ENCODE peak calls at places on chromosomes 4 and X, in five cellular contexts. V, H, T, Q and D are unnamed samples.

GRCh38 chr4:82500106-82500738 is 61.6 kb downstream of the TMEM150C start:
- DNase-seq in V (no peak), Q (no peak), T (peak), H (no peak), D (no peak)

GRCh38 chr4:40990202-40990898 is 224.0 kb downstream of the APBB2 start:
- DNase-seq in Q (no peak), T (peak), V (no peak), H (no peak), D (no peak)

GRCh38 chr4:138707746-138708145 is 307.8 kb upstream of the NOCT start:
- DNase-seq in V (no peak), T (peak), H (no peak), Q (no peak), D (no peak)

GRCh38 chr4:108926058-108926457 is 163.2 kb upstream of the ETNPPL start:
- DNase-seq in V (no peak), H (no peak), T (peak), Q (no peak), D (no peak)

GRCh38 chr4:91092398-91092955 is 965.3 kb downstream of the CCSER1 start:
- DNase-seq in V (peak), T (no peak), Q (no peak), H (no peak), D (no peak)

GRCh38 chrX:24603191-24603590 is 44.0 kb downstream of the PCYT1B start:
- DNase-seq in Q (no peak), H (no peak), T (no peak), V (peak), D (no peak)

GRCh38 chr4:182831376-182831775 is 85.8 kb downstream of the DCTD start:
- DNase-seq in H (no peak), Q (no peak), V (no peak), T (no peak), D (no peak)

GRCh38 chr4:18398661-18399060 is 377.1 kb upstream of the LCORL start:
- DNase-seq in T (no peak), V (peak), Q (no peak), H (peak), D (no peak)

GRCh38 chr4:182062936-182063335 is 180.3 kb upstream of the TENM3 start:
- DNase-seq in V (no peak), T (peak), Q (no peak), H (no peak), D (no peak)

GRCh38 chr4:68180858-68181531 is 51.3 kb upstream of the TMPRSS11F start:
- DNase-seq in H (no peak), V (no peak), Q (no peak), T (no peak), D (no peak)

GRCh38 chr4:105106416-105106815 is 40.3 kb upstream of the TET2 start:
- DNase-seq in Q (no peak), H (no peak), T (no peak), V (no peak), D (no peak)

GRCh38 chr4:60403986-60404385 is 796.1 kb upstream of the ADGRL3 start:
- DNase-seq in T (no peak), Q (no peak), V (no peak), H (no peak), D (peak)

DNA sequence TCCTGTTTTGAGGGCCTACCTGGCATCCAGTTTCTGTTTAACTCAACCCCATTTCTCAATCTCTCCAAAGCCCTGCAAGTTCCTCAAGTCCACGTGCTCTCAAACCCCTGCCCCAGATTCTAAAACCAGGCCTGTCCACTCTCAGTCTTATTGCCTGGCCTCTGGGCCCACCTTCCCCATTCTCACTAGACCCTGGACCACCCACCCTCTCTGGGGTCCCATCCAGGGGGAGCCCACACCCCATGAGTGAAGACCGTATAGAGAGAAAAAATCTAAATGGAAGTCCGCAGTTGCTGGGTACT is 58.3 kb downstream of the TLR10 start:
- DNase-seq in V (no peak), H (no peak), T (no peak), Q (no peak), D (no peak)
- H2AK5ac ChIP-seq in V (no peak), H (no peak), T (no peak), Q (no peak), D (no peak)

GRCh38 chrX:136168929-136169735 is 21.8 kb downstream of the FHL1 start:
- DNase-seq in H (peak), T (peak), V (peak), Q (peak), D (peak)

GRCh38 chrX:136171420-136171819 is 24.1 kb downstream of the FHL1 start:
- DNase-seq in V (no peak), Q (no peak), T (no peak), H (no peak), D (peak)

GRCh38 chrX:136166221-136166855 is 19.0 kb downstream of the FHL1 start:
- DNase-seq in V (peak), Q (no peak), T (peak), H (no peak), D (peak)

DNA sequence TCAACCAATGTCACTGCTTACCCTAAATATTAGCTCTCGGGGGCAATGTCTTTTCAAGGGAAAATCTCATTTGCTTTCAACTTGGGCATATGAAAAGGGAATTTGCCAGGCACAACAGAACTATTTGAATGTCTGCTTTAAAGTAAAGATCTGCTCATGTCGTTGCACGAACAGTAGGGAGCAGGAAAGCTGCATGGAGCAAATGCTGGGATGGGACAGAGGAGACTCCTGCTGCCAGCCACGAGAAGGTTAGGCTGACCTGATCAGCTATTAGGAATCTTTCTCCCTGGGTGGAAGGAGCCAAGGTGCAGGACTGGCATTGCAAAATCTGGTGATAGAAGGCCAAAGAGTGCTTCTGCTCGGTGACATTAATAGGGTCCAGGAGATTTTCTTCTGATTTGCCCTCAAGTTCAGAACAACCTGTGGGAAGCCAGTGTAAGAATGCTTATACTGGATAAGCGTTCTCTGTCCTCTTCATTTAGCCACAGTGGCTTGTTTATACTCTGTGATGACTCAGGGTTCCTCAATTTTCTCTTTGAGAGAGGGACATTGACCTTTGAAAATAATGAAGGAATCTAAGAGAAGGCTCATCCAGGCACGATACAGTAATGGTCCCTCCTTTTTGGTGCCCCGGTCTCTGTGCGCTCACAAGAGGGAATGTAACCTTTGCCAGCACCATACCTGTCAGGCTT is 22.9 kb downstream of the FHL1 start:
- DNase-seq in Q (no peak), V (no peak), H (no peak), T (peak), D (peak)
- H2AK5ac ChIP-seq in Q (peak), V (no peak), H (no peak), T (peak), D (no peak)

GRCh38 chr4:140085924-140086323 is 68.1 kb downstream of the MAML3 start:
- DNase-seq in T (no peak), H (no peak), Q (no peak), V (no peak), D (no peak)
- H2AK5ac ChIP-seq in T (peak), H (no peak), Q (no peak), V (peak), D (no peak)

GRCh38 chr4:173242466-173243250 is 74.0 kb downstream of the GALNT7 start:
- DNase-seq in V (no peak), Q (no peak), T (no peak), H (no peak), D (no peak)
- H2AK5ac ChIP-seq in V (no peak), Q (no peak), T (peak), H (no peak), D (no peak)

DNA sequence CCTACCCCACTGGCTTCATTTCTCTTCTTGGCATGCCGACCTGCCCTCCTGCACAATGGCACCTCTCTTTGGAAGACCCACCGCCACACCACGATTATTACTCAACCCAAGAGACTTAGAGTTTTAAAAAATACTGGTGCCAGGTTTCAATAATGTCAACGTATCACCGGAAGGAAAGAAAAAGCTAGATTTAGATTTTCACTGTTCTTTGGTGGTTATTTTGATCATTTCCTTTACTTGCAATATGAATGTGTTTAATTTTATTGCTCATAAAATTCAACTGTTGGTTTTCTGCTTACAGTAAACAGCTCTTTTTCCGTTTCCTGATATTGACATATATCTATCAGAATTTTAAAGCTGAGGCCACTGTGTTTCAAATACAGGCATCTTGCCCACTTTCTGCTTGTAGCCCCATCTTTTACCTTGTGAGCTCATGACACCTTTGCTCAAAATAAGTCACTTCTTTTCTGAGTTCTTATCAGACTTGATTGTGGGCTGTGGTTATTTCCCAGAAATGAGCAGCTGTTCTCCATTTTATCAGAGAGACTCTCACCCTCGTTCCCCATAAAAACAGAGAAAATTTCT is 439.1 kb downstream of the INPP4B start:
- DNase-seq in Q (no peak), T (no peak), V (no peak), H (no peak), D (no peak)
- H2AK5ac ChIP-seq in Q (no peak), T (peak), V (no peak), H (no peak), D (no peak)

GRCh38 chr4:25814737-25815136 is 48.1 kb downstream of the SEL1L3 start:
- DNase-seq in T (no peak), V (no peak), Q (no peak), H (no peak), D (no peak)
- H2AK5ac ChIP-seq in T (peak), V (no peak), Q (no peak), H (peak), D (no peak)

GRCh38 chr4:133866328-133866699 is 335.3 kb downstream of the PABPC4L start:
- DNase-seq in H (no peak), V (no peak), Q (no peak), T (peak), D (peak)
- H2AK5ac ChIP-seq in H (no peak), V (no peak), Q (no peak), T (peak), D (no peak)

GRCh38 chr4:122047706-122048425 is 96.0 kb upstream of the TRPC3 start:
- DNase-seq in Q (no peak), T (no peak), V (peak), H (no peak), D (no peak)

GRCh38 chr4:122050836-122051235 is 99.0 kb upstream of the TRPC3 start:
- DNase-seq in V (no peak), Q (no peak), H (no peak), T (no peak), D (no peak)

GRCh38 chr4:122044496-122044895 is 92.6 kb upstream of the TRPC3 start:
- DNase-seq in T (peak), Q (no peak), H (no peak), V (no peak), D (no peak)

GRCh38 chr4:122045533-122045932 is 93.7 kb upstream of the TRPC3 start:
- DNase-seq in H (no peak), Q (no peak), V (no peak), T (peak), D (no peak)

GRCh38 chr4:122046255-122046654 is 94.4 kb upstream of the TRPC3 start:
- DNase-seq in T (no peak), V (no peak), Q (no peak), H (no peak), D (no peak)
- H2AK5ac ChIP-seq in T (no peak), V (no peak), Q (no peak), H (no peak), D (no peak)